ENCODE peak calls at places on chromosomes 16 and 17, in eight cellular contexts. One of them, this sample, is unnamed. For H3K9me3, the result is how much of the 10 kb centered on the place peaks cover.

GRCh38 chr17:43388198-43389021 is 10.4 kb upstream of the ARL4D start:
- DNase-seq in GM23248: peak
- DNase-seq in prostate gland: peak
- DNase-seq in IMR-90: peak
- DNase-seq in tibial artery: peak
- DNase-seq in tibial nerve: peak
- DNase-seq in neural progenitor cell: peak
- DNase-seq in stomach: peak
- DNase-seq in this sample: peak

GRCh38 chr16:66359012-66359411 is 7.5 kb upstream of the CDH5 start:
- DNase-seq in prostate gland: no peak
- DNase-seq in tibial artery: no peak
- DNase-seq in tibial nerve: no peak
- DNase-seq in stomach: no peak
- DNase-seq in GM23248: peak
- DNase-seq in neural progenitor cell: no peak
- DNase-seq in IMR-90: peak
- DNase-seq in this sample: no peak

GRCh38 chr16:27748868-27749546 is 199.1 kb downstream of the KATNIP start:
- DNase-seq in stomach: no peak
- DNase-seq in prostate gland: peak
- DNase-seq in tibial nerve: no peak
- DNase-seq in IMR-90: peak
- DNase-seq in GM23248: peak
- DNase-seq in tibial artery: no peak
- DNase-seq in neural progenitor cell: peak
- DNase-seq in this sample: no peak

GRCh38 chr17:79842656-79843474 is 3.6 kb upstream of the CBX4 start:
- DNase-seq in tibial artery: no peak
- DNase-seq in GM23248: peak
- DNase-seq in IMR-90: no peak
- DNase-seq in tibial nerve: no peak
- DNase-seq in stomach: no peak
- DNase-seq in prostate gland: no peak
- DNase-seq in neural progenitor cell: peak
- DNase-seq in this sample: no peak

GRCh38 chr17:49249292-49249794 is 18.8 kb upstream of the PHOSPHO1 start:
- DNase-seq in IMR-90: no peak
- DNase-seq in GM23248: peak
- DNase-seq in neural progenitor cell: no peak
- DNase-seq in stomach: no peak
- DNase-seq in tibial artery: no peak
- DNase-seq in tibial nerve: no peak
- DNase-seq in prostate gland: no peak
- DNase-seq in this sample: no peak

GRCh38 chr16:65406076-65406475 is 284.2 kb upstream of the CDH11 start:
- DNase-seq in prostate gland: no peak
- DNase-seq in stomach: no peak
- DNase-seq in GM23248: no peak
- DNase-seq in neural progenitor cell: no peak
- DNase-seq in IMR-90: no peak
- DNase-seq in tibial artery: no peak
- DNase-seq in tibial nerve: no peak
- DNase-seq in this sample: no peak

GRCh38 chr17:74972107-74972972 is at the start of gene HID1:
- DNase-seq in stomach: peak
- DNase-seq in tibial artery: no peak
- DNase-seq in tibial nerve: no peak
- DNase-seq in prostate gland: peak
- DNase-seq in IMR-90: no peak
- DNase-seq in GM23248: peak
- DNase-seq in neural progenitor cell: peak
- DNase-seq in this sample: peak

GRCh38 chr17:11245792-11246191 is 4.8 kb downstream of the SHISA6 start:
- DNase-seq in GM23248: no peak
- DNase-seq in stomach: no peak
- DNase-seq in tibial nerve: no peak
- DNase-seq in neural progenitor cell: no peak
- DNase-seq in prostate gland: no peak
- DNase-seq in IMR-90: no peak
- DNase-seq in tibial artery: no peak
- DNase-seq in this sample: no peak

GRCh38 chr17:80501739-80502577 is 25.6 kb upstream of the NPTX1 start:
- DNase-seq in tibial artery: no peak
- DNase-seq in tibial nerve: no peak
- DNase-seq in IMR-90: peak
- DNase-seq in neural progenitor cell: no peak
- DNase-seq in stomach: no peak
- DNase-seq in prostate gland: no peak
- DNase-seq in GM23248: peak
- DNase-seq in this sample: no peak

GRCh38 chr16:85570735-85571562 is 42.2 kb upstream of the GSE1 start:
- DNase-seq in GM23248: no peak
- DNase-seq in prostate gland: no peak
- DNase-seq in stomach: peak
- DNase-seq in neural progenitor cell: no peak
- DNase-seq in tibial artery: peak
- DNase-seq in IMR-90: no peak
- DNase-seq in tibial nerve: no peak
- DNase-seq in this sample: no peak

GRCh38 chr17:38746004-38746892 is 1.9 kb downstream of the PCGF2 start:
- DNase-seq in tibial artery: no peak
- DNase-seq in stomach: no peak
- DNase-seq in GM23248: no peak
- DNase-seq in prostate gland: no peak
- DNase-seq in IMR-90: no peak
- DNase-seq in neural progenitor cell: no peak
- DNase-seq in tibial nerve: no peak
- DNase-seq in this sample: no peak

GRCh38 chr17:50682938-50683337 is 24.8 kb downstream of the ANKRD40 start:
- DNase-seq in IMR-90: no peak
- DNase-seq in GM23248: no peak
- DNase-seq in tibial artery: peak
- DNase-seq in prostate gland: no peak
- DNase-seq in stomach: no peak
- DNase-seq in neural progenitor cell: no peak
- DNase-seq in tibial nerve: no peak
- DNase-seq in this sample: no peak

GRCh38 chr17:19332371-19333131 is 30.0 kb downstream of the B9D1 start:
- DNase-seq in IMR-90: no peak
- DNase-seq in GM23248: no peak
- DNase-seq in neural progenitor cell: no peak
- DNase-seq in tibial nerve: no peak
- DNase-seq in prostate gland: no peak
- DNase-seq in stomach: peak
- DNase-seq in tibial artery: no peak
- DNase-seq in this sample: no peak

GRCh38 chr16:9053006-9053601 is 38.3 kb upstream of the HAPSTR1 start:
- DNase-seq in IMR-90: peak
- DNase-seq in stomach: peak
- DNase-seq in neural progenitor cell: peak
- DNase-seq in tibial artery: no peak
- DNase-seq in tibial nerve: no peak
- DNase-seq in prostate gland: no peak
- DNase-seq in GM23248: peak
- DNase-seq in this sample: no peak

GRCh38 chr17:7462474-7463367 is 16.7 kb downstream of the ZBTB4 start:
- DNase-seq in GM23248: no peak
- DNase-seq in tibial nerve: no peak
- DNase-seq in IMR-90: no peak
- DNase-seq in prostate gland: no peak
- DNase-seq in stomach: no peak
- DNase-seq in tibial artery: peak
- DNase-seq in neural progenitor cell: no peak
- DNase-seq in this sample: no peak

GRCh38 chr16:66133641-66134402 is 232.7 kb upstream of the CDH5 start:
- DNase-seq in stomach: no peak
- DNase-seq in prostate gland: no peak
- DNase-seq in IMR-90: peak
- DNase-seq in GM23248: no peak
- DNase-seq in tibial artery: no peak
- DNase-seq in tibial nerve: no peak
- DNase-seq in neural progenitor cell: no peak
- DNase-seq in this sample: no peak

GRCh38 chr17:17320188-17320910 is 17.2 kb downstream of the NT5M start:
- DNase-seq in tibial nerve: no peak
- DNase-seq in GM23248: no peak
- DNase-seq in tibial artery: peak
- DNase-seq in prostate gland: no peak
- DNase-seq in IMR-90: no peak
- DNase-seq in stomach: peak
- DNase-seq in neural progenitor cell: no peak
- DNase-seq in this sample: no peak

GRCh38 chr16:78930561-78930960 is 670.0 kb downstream of the MAF start:
- DNase-seq in tibial artery: no peak
- DNase-seq in IMR-90: no peak
- DNase-seq in tibial nerve: no peak
- DNase-seq in neural progenitor cell: no peak
- DNase-seq in prostate gland: no peak
- DNase-seq in GM23248: no peak
- DNase-seq in stomach: no peak
- DNase-seq in this sample: no peak

GRCh38 chr16:49027420-49027819 is 254.2 kb downstream of the CBLN1 start:
- DNase-seq in IMR-90: no peak
- DNase-seq in prostate gland: no peak
- DNase-seq in GM23248: no peak
- DNase-seq in tibial nerve: no peak
- DNase-seq in stomach: no peak
- DNase-seq in tibial artery: no peak
- DNase-seq in neural progenitor cell: no peak
- DNase-seq in this sample: no peak

GRCh38 chr16:28118636-28119035 is 55.1 kb upstream of the GSG1L start:
- DNase-seq in neural progenitor cell: no peak
- DNase-seq in GM23248: no peak
- DNase-seq in stomach: no peak
- DNase-seq in tibial artery: no peak
- DNase-seq in tibial nerve: no peak
- DNase-seq in IMR-90: no peak
- DNase-seq in prostate gland: no peak
- DNase-seq in this sample: no peak

DNA sequence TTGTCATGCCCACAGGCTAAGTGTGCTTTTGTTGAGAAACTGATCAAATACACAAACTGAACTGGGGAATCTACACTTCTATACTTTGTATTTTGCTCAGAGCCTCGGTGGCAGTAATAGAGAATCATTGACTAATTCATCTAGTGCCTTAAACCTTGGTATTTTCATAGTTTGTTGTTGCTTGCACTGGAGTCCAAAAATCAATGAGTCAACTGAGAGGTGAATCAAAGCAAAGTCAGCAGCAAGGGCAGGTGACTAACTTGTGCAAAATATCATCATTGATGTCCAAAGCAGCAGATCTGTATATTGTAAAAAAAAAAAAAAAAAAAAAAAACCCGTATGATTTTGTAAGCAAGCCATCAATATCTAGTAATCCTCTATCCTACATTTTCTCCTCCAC is 296.4 kb downstream of the MAP2K6 start:
- DNase-seq in GM23248: peak
- DNase-seq in stomach: no peak
- DNase-seq in tibial artery: no peak
- DNase-seq in IMR-90: peak
- DNase-seq in neural progenitor cell: no peak
- DNase-seq in tibial nerve: no peak
- DNase-seq in prostate gland: no peak
- DNase-seq in this sample: no peak
- H3K9me3 ChIP-seq in GM23248: under half
- H3K9me3 ChIP-seq in stomach: under half
- H3K9me3 ChIP-seq in tibial artery: under half
- H3K9me3 ChIP-seq in IMR-90: under half
- H3K9me3 ChIP-seq in neural progenitor cell: under half
- H3K9me3 ChIP-seq in tibial nerve: under half
- H3K9me3 ChIP-seq in prostate gland: under half
- H3K9me3 ChIP-seq in this sample: under half

DNA sequence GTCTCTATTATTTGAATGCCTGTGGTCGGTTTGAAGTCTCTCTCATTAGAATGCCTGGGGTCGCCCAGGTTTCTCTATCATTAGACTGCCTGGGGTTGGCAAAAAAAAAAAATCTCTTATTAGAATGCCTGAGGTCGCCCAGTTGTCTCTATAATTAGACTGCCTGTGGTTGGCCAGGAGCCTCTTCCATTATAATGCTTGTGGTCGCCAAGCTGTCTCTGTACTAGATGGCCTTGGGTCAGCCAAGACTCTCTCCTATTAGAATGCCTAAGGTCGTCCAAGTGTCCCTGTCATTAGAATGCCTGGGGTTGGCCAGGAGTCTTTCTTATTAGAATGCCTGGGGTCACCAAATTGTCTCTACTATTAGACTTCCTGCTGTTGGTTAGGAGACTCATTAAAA is 2228.4 kb downstream of the TP53TG3F start:
- DNase-seq in stomach: no peak
- DNase-seq in IMR-90: no peak
- DNase-seq in tibial artery: no peak
- DNase-seq in GM23248: no peak
- DNase-seq in tibial nerve: no peak
- DNase-seq in neural progenitor cell: no peak
- DNase-seq in prostate gland: no peak
- DNase-seq in this sample: no peak
- H3K9me3 ChIP-seq in stomach: half or more
- H3K9me3 ChIP-seq in IMR-90: under half
- H3K9me3 ChIP-seq in tibial artery: under half
- H3K9me3 ChIP-seq in GM23248: under half
- H3K9me3 ChIP-seq in tibial nerve: under half
- H3K9me3 ChIP-seq in neural progenitor cell: under half
- H3K9me3 ChIP-seq in prostate gland: under half
- H3K9me3 ChIP-seq in this sample: under half

GRCh38 chr16:3963203-3963602 is 82.7 kb upstream of the CREBBP start:
- DNase-seq in prostate gland: no peak
- DNase-seq in stomach: no peak
- DNase-seq in tibial artery: peak
- DNase-seq in GM23248: peak
- DNase-seq in neural progenitor cell: no peak
- DNase-seq in tibial nerve: no peak
- DNase-seq in IMR-90: no peak
- DNase-seq in this sample: peak
- H3K9me3 ChIP-seq in prostate gland: under half
- H3K9me3 ChIP-seq in stomach: under half
- H3K9me3 ChIP-seq in tibial artery: under half
- H3K9me3 ChIP-seq in GM23248: under half
- H3K9me3 ChIP-seq in neural progenitor cell: under half
- H3K9me3 ChIP-seq in tibial nerve: under half
- H3K9me3 ChIP-seq in IMR-90: under half
- H3K9me3 ChIP-seq in this sample: under half

DNA sequence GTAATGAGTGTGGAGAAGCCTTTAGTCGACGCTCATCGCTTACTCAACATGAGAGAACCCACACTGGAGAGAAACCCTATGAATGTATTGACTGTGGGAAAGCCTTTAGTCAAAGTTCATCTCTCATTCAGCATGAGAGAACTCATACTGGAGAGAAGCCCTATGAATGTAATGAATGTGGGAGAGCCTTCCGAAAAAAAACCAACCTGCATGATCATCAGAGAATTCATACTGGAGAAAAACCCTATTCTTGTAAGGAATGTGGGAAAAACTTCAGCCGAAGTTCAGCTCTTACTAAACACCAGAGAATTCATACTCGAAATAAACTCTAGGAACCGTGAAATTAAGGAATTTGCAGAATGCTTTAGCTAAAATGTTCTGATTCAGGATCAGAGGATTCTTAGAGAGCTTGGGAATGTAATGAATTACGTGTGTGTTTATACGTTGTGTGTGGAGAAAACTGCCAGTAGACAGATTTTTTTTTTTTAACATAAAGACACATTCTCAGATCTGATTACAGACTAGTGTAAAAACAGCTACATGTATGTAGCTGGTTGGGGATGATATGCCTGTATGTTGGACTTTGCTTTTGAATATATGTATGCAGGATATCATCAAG is 25.4 kb downstream of the ZFP90 start:
- DNase-seq in stomach: no peak
- DNase-seq in tibial artery: no peak
- DNase-seq in GM23248: peak
- DNase-seq in prostate gland: no peak
- DNase-seq in IMR-90: peak
- DNase-seq in tibial nerve: no peak
- DNase-seq in neural progenitor cell: peak
- DNase-seq in this sample: no peak
- H3K9me3 ChIP-seq in stomach: half or more
- H3K9me3 ChIP-seq in tibial artery: half or more
- H3K9me3 ChIP-seq in GM23248: under half
- H3K9me3 ChIP-seq in prostate gland: under half
- H3K9me3 ChIP-seq in IMR-90: half or more
- H3K9me3 ChIP-seq in tibial nerve: half or more
- H3K9me3 ChIP-seq in neural progenitor cell: half or more
- H3K9me3 ChIP-seq in this sample: under half

This sample was measured in T-helper 17 cell.